ENCODE peak calls at places on chromosome 3, in four cellular contexts. One of them, this sample, is unnamed.

GRCh38 chr3:64166584-64167155 is 58.6 kb downstream of the PRICKLE2 start:
- DNase-seq in transverse colon: no peak
- DNase-seq in H1: peak; percentile 21
- DNase-seq in CD8-positive, alpha-beta memory T cell: no peak
- DNase-seq in this sample: peak; percentile 27

GRCh38 chr3:51747840-51748239 is 31.2 kb downstream of the IQCF6 start:
- DNase-seq in transverse colon: no peak
- DNase-seq in H1: no peak
- DNase-seq in CD8-positive, alpha-beta memory T cell: no peak
- DNase-seq in this sample: no peak

GRCh38 chr3:194126790-194127189 is 9.2 kb upstream of the HES1 start:
- DNase-seq in transverse colon: no peak
- DNase-seq in H1: no peak
- DNase-seq in CD8-positive, alpha-beta memory T cell: no peak
- DNase-seq in this sample: no peak

GRCh38 chr3:177463863-177464262 is 266.6 kb upstream of the TBL1XR1 start:
- DNase-seq in transverse colon: no peak
- DNase-seq in H1: no peak
- DNase-seq in CD8-positive, alpha-beta memory T cell: no peak
- DNase-seq in this sample: no peak

GRCh38 chr3:13613343-13614190 is 64.6 kb downstream of the FBLN2 start:
- DNase-seq in transverse colon: no peak
- DNase-seq in H1: no peak
- DNase-seq in CD8-positive, alpha-beta memory T cell: no peak
- DNase-seq in this sample: no peak

GRCh38 chr3:72259755-72260589 is 475.0 kb upstream of the PROK2 start:
- DNase-seq in transverse colon: no peak
- DNase-seq in H1: no peak
- DNase-seq in CD8-positive, alpha-beta memory T cell: no peak
- DNase-seq in this sample: no peak

GRCh38 chr3:119409844-119410243 is 53.6 kb downstream of the TMEM39A start:
- DNase-seq in transverse colon: no peak
- DNase-seq in H1: no peak
- DNase-seq in CD8-positive, alpha-beta memory T cell: no peak
- DNase-seq in this sample: no peak

GRCh38 chr3:19543212-19543841 is 390.7 kb downstream of the EFHB start:
- DNase-seq in transverse colon: no peak
- DNase-seq in H1: no peak
- DNase-seq in CD8-positive, alpha-beta memory T cell: no peak
- DNase-seq in this sample: peak; percentile 27

GRCh38 chr3:70849911-70850699 is 537.7 kb upstream of the MDFIC2 start:
- DNase-seq in transverse colon: no peak
- DNase-seq in H1: no peak
- DNase-seq in CD8-positive, alpha-beta memory T cell: no peak
- DNase-seq in this sample: no peak

GRCh38 chr3:28940530-28940929 is 340.3 kb upstream of the RBMS3 start:
- DNase-seq in transverse colon: no peak
- DNase-seq in H1: no peak
- DNase-seq in CD8-positive, alpha-beta memory T cell: no peak
- DNase-seq in this sample: no peak

GRCh38 chr3:107710851-107711250 is 188.1 kb downstream of the BBX start:
- DNase-seq in transverse colon: no peak
- DNase-seq in H1: no peak
- DNase-seq in CD8-positive, alpha-beta memory T cell: no peak
- DNase-seq in this sample: no peak

GRCh38 chr3:134427400-134428111 is 53.3 kb upstream of the AMOTL2 start:
- DNase-seq in transverse colon: no peak
- DNase-seq in H1: no peak
- DNase-seq in CD8-positive, alpha-beta memory T cell: no peak
- DNase-seq in this sample: no peak

GRCh38 chr3:79843180-79843579 is 75.4 kb upstream of the ROBO1 start:
- DNase-seq in transverse colon: no peak
- DNase-seq in H1: no peak
- DNase-seq in CD8-positive, alpha-beta memory T cell: no peak
- DNase-seq in this sample: no peak
- H3K4me1 ChIP-seq in transverse colon: no peaks in the 10 kb centered on the region
- H3K4me1 ChIP-seq in H1: no peaks in the 10 kb centered on the region
- H3K4me1 ChIP-seq in CD8-positive, alpha-beta memory T cell: no peaks in the 10 kb centered on the region
- H3K4me1 ChIP-seq in this sample: no peaks in the 10 kb centered on the region

DNA sequence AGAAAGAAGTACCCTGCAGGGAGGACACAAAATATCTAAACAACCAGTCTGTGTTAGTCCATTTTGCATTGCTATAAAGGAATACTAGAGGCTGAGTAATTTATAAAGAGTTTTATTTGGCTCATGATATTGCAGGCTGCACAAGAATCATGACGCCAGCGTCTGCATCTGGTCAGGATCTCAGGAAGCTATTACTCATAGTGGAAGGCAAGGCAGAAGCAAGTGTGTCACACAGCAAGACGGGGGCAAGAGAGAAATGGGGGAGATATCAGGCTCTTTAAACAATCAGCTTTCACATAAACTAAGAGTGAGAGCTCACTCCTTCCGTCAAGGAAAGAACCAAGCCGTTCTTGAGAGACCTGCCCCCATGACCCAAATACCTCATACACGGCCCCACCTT is 614.8 kb downstream of the ZIC1 start:
- DNase-seq in transverse colon: no peak
- DNase-seq in H1: no peak
- DNase-seq in CD8-positive, alpha-beta memory T cell: no peak
- DNase-seq in this sample: no peak
- H3K27ac ChIP-seq in transverse colon: no peak overlapping the region
- H3K27ac ChIP-seq in H1: no peak overlapping the region
- H3K27ac ChIP-seq in CD8-positive, alpha-beta memory T cell: no peak overlapping the region
- H3K27ac ChIP-seq in this sample: no peak overlapping the region

GRCh38 chr3:66986406-66986805 is 11.7 kb upstream of the KBTBD8 start:
- DNase-seq in transverse colon: no peak
- DNase-seq in H1: no peak
- DNase-seq in CD8-positive, alpha-beta memory T cell: no peak
- DNase-seq in this sample: no peak

GRCh38 chr3:66991478-66991877 is 6.6 kb upstream of the KBTBD8 start:
- DNase-seq in transverse colon: no peak
- DNase-seq in H1: no peak
- DNase-seq in CD8-positive, alpha-beta memory T cell: no peak
- DNase-seq in this sample: no peak

GRCh38 chr3:66989241-66989640 is 8.9 kb upstream of the KBTBD8 start:
- DNase-seq in transverse colon: no peak
- DNase-seq in H1: no peak
- DNase-seq in CD8-positive, alpha-beta memory T cell: no peak
- DNase-seq in this sample: no peak

GRCh38 chr3:66993082-66993481 is 5.0 kb upstream of the KBTBD8 start:
- DNase-seq in transverse colon: no peak
- DNase-seq in H1: no peak
- DNase-seq in CD8-positive, alpha-beta memory T cell: no peak
- DNase-seq in this sample: no peak

DNA sequence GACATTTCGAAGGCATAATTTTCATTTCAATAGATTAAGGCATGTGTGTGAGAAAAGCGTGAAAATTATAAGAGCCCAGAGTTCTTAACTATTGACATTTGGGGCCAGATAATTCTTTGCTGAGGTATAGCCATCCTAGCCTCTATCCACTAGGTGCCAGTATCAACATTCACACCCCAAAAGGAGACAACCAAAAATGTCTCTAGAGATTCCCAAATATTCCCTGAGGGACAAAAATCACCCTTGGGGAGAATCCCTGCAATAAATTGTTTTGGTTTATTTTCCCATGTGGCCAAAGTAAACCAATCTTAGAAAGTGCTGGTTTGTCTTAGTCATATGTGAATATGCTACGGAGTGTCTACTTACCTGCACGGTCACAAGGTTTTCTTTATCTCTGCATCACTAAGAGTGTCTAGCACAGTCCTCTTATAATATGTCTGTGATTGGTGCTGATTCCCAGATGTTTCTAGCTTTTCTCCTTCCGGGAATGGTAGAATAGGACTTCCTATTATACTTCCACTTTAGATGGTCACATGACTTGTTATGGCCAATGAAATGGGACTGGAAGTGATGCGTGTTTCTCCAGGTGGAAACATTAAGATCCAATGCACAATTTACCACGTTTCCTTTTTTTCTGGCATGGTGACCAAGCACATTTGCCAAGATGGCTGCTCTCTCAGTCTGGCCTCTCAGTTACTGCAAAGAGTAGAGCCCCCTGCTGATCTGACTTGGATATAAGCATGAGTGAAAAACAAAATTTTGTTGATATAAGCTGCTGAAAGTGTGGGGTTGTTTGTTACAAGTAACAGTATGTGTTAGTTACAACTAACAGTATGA is 8.0 kb upstream of the KBTBD8 start:
- DNase-seq in transverse colon: no peak
- DNase-seq in H1: no peak
- DNase-seq in CD8-positive, alpha-beta memory T cell: no peak
- DNase-seq in this sample: no peak
- H3K4me3 ChIP-seq in transverse colon: no peak overlapping the region
- H3K4me3 ChIP-seq in H1: no peak overlapping the region
- H3K4me3 ChIP-seq in CD8-positive, alpha-beta memory T cell: no peak overlapping the region
- H3K4me3 ChIP-seq in this sample: no peak overlapping the region

DNA sequence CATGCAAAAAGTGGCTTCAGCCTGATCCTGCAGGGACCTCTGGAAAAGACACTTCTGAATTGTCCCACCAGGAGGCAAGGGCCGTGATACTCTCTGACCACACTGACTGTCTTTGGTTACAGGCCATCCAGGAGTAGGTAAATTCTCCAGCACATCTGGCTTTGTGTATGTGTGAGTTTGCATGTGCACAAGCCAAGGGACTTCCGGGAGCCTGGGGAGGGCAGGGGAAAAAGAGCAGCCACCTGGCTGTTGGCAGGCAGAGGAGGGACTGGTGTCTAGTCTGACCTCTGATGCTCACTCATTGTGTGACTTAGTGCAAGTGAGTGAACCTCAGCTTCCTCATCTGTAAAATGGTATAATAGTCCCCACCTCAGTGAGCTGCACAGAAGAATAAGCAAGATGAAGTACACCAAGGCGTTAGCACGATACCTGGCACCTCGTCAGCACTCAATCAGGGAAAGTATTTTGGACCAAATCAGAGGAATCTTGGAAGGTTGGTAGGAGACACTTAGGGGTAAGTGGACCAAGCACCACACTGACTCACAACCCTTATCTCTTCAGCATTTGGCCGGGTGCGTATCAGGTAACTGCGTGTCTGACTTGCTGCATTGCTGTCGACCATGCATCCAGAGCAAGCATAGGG is 19.1 kb downstream of the KLHL6 start:
- DNase-seq in transverse colon: peak; percentile 65
- DNase-seq in H1: no peak
- DNase-seq in CD8-positive, alpha-beta memory T cell: no peak
- DNase-seq in this sample: no peak
- H3K4me1 ChIP-seq in transverse colon: peaks cover 14% of the 10 kb centered on the region
- H3K4me1 ChIP-seq in H1: peaks cover 2% of the 10 kb centered on the region
- H3K4me1 ChIP-seq in CD8-positive, alpha-beta memory T cell: peaks cover 34% of the 10 kb centered on the region
- H3K4me1 ChIP-seq in this sample: no peaks in the 10 kb centered on the region

DNA sequence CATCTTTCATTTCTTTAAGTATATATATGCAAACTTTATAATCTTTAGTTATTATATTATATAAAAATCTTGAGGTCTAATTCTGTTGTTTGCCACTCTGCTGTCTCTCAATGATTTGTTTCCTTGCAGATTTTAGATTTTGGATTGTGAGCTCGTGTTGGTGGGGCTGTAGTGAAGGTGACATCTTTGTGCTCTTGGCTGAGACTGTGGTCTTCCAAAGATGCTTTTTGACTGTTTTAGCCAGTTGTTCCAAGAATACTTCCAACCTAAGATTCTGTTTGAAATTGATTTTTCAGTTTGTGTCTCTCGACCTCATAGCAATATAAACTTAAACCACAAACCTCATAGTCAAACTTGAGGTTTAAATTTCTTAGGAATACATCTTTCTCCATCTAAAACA is 326.5 kb downstream of the SLC9A9 start:
- DNase-seq in transverse colon: no peak
- DNase-seq in H1: no peak
- DNase-seq in CD8-positive, alpha-beta memory T cell: no peak
- DNase-seq in this sample: no peak
- H3K27ac ChIP-seq in transverse colon: no peak overlapping the region
- H3K27ac ChIP-seq in H1: no peak overlapping the region
- H3K27ac ChIP-seq in CD8-positive, alpha-beta memory T cell: no peak overlapping the region
- H3K27ac ChIP-seq in this sample: no peak overlapping the region

GRCh38 chr3:42803800-42804112 is 534 bp downstream of the HIGD1A start:
- DNase-seq in transverse colon: peak; percentile 39
- DNase-seq in H1: no peak
- DNase-seq in CD8-positive, alpha-beta memory T cell: peak; percentile 10
- DNase-seq in this sample: no peak

GRCh38 chr3:42804831-42805821 is 836 bp upstream of the HIGD1A start:
- DNase-seq in transverse colon: peak; percentile 35
- DNase-seq in H1: no peak
- DNase-seq in CD8-positive, alpha-beta memory T cell: no peak
- DNase-seq in this sample: no peak

GRCh38 chr3:42809202-42809601 is at the start of gene ACKR2:
- DNase-seq in transverse colon: no peak
- DNase-seq in H1: no peak
- DNase-seq in CD8-positive, alpha-beta memory T cell: no peak
- DNase-seq in this sample: no peak

GRCh38 chr3:42804113-42804830 is at the start of gene HIGD1A:
- DNase-seq in transverse colon: peak; percentile 98
- DNase-seq in H1: peak; percentile 87
- DNase-seq in CD8-positive, alpha-beta memory T cell: peak; percentile 90
- DNase-seq in this sample: peak; percentile 82

DNA sequence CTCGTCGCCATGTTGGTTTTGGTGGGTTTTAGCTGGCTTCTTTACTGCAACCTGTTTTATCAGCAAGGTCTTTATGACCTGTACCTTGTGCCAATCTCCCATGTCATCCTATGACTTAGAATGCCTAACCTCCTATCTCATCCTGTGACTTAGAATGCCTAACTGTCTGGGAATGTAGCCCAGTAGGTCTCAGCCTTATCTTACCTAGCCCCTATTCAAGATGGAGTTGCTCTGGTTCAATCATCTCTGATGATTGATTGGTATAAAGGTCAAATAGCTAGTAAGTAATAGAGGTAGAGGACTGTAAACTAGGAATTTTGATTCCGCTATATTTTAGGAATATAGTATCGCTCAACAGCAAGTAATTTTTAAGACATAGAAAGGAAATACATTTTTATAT is 1.3 kb upstream of the ACKR2 start:
- DNase-seq in transverse colon: no peak
- DNase-seq in H1: no peak
- DNase-seq in CD8-positive, alpha-beta memory T cell: no peak
- DNase-seq in this sample: no peak
- H3K4me3 ChIP-seq in transverse colon: no peak overlapping the region
- H3K4me3 ChIP-seq in H1: no peak overlapping the region
- H3K4me3 ChIP-seq in CD8-positive, alpha-beta memory T cell: no peak overlapping the region
- H3K4me3 ChIP-seq in this sample: no peak overlapping the region

This sample was measured in iPS DF 6.9.